ENCODE peak calls at places on chromosomes 12 and 14, in four cellular contexts. W, R, U and L are unnamed samples.

GRCh38 chr14:82410064-82410463 is 876.4 kb upstream of the SEL1L start:
- DNase-seq in W (no peak), U (no peak), R (no peak), L (no peak)

GRCh38 chr14:77372304-77372841 is 4.5 kb downstream of the TMED8 start:
- DNase-seq in R (no peak), W (no peak), U (no peak), L (no peak)

GRCh38 chr12:57234571-57235011 is 5.1 kb downstream of the SHMT2 start:
- DNase-seq in R (no peak), U (no peak), W (no peak), L (no peak)

GRCh38 chr12:95549392-95550084 is 1.7 kb downstream of the USP44 start:
- DNase-seq in U (no peak), W (no peak), R (no peak), L (no peak)

GRCh38 chr14:67187826-67188225 is 1.4 kb upstream of the GARIN2 start:
- DNase-seq in W (no peak), U (no peak), R (peak), L (no peak)

GRCh38 chr14:66507181-66507721 is 696 bp upstream of the GPHN start:
- DNase-seq in W (no peak), R (no peak), U (no peak), L (no peak)

GRCh38 chr14:65989981-65990380 is 496.2 kb upstream of the CCDC196 start:
- DNase-seq in W (no peak), U (no peak), R (no peak), L (no peak)

GRCh38 chr12:3271639-3272038 is 194.5 kb downstream of the TSPAN9 start:
- DNase-seq in U (no peak), W (no peak), R (no peak), L (no peak)

GRCh38 chr12:18462437-18462836 is 201.1 kb downstream of the PIK3C2G start:
- DNase-seq in R (peak), U (no peak), W (no peak), L (no peak)

GRCh38 chr14:62304172-62304571 is 542.0 kb downstream of the SNAPC1 start:
- DNase-seq in W (peak), R (no peak), U (no peak), L (no peak)

GRCh38 chr14:59771577-59771976 is 99.0 kb downstream of the RTN1 start:
- DNase-seq in W (no peak), R (no peak), U (no peak), L (no peak)

GRCh38 chr12:117875652-117876491 is 92.9 kb downstream of the KSR2 start:
- DNase-seq in W (no peak), R (no peak), U (peak), L (peak)

GRCh38 chr12:131092911-131093901 is 139.5 kb downstream of the ADGRD1 start:
- DNase-seq in U (no peak), R (no peak), W (no peak), L (no peak)

GRCh38 chr12:66087365-66087943 is 43.1 kb downstream of the LLPH start:
- DNase-seq in U (peak), R (peak), W (peak), L (peak)

GRCh38 chr12:41286426-41286825 is 98.3 kb downstream of the PDZRN4 start:
- DNase-seq in U (no peak), W (no peak), R (no peak), L (no peak)

GRCh38 chr14:76376001-76376404 is at the start of gene ESRRB:
- DNase-seq in W (peak), R (no peak), U (no peak), L (no peak)

GRCh38 chr14:59360923-59361794 is 104.0 kb downstream of the GPR135 start:
- DNase-seq in U (no peak), W (no peak), R (no peak), L (no peak)

GRCh38 chr14:57725399-57726077 is 140.4 kb downstream of the SLC35F4 start:
- DNase-seq in U (no peak), W (no peak), R (peak), L (no peak)

GRCh38 chr12:120085920-120086319 is 30.6 kb downstream of the RAB35 start:
- DNase-seq in R (no peak), U (no peak), W (no peak), L (no peak)

GRCh38 chr12:119803391-119803791 is 73.7 kb downstream of the CIT start:
- DNase-seq in R (no peak), U (no peak), W (no peak), L (no peak)

GRCh38 chr14:75280831-75281690 is 2.4 kb downstream of the FOS start:
- DNase-seq in U (no peak), R (peak), W (peak), L (no peak)

GRCh38 chr14:89534896-89535615 is 118.0 kb upstream of the FOXN3 start:
- DNase-seq in U (no peak), R (no peak), W (peak), L (no peak)

GRCh38 chr12:114508529-114509129 is 102.7 kb upstream of the TBX5 start:
- DNase-seq in U (peak), R (peak), W (peak), L (peak)

GRCh38 chr12:3242199-3242863 is 165.2 kb downstream of the TSPAN9 start:
- DNase-seq in U (no peak), R (no peak), W (no peak), L (no peak)

GRCh38 chr12:131096681-131097181 is 143.0 kb downstream of the ADGRD1 start:
- DNase-seq in U (no peak), R (no peak), W (no peak), L (no peak)

GRCh38 chr14:67513631-67514108 is 19.4 kb upstream of the PLEKHH1 start:
- DNase-seq in W (peak), U (no peak), R (no peak), L (no peak)

GRCh38 chr14:77508249-77508648 is 9.6 kb upstream of the ISM2 start:
- DNase-seq in U (no peak), W (no peak), R (no peak), L (no peak)

GRCh38 chr12:125140918-125141573 is 75.8 kb downstream of the AACS start:
- DNase-seq in U (no peak), R (peak), W (no peak), L (no peak)

GRCh38 chr14:20418501-20418909 is 5.2 kb upstream of the TEP1 start:
- DNase-seq in U (no peak), R (no peak), W (no peak), L (no peak)